ENCODE peak calls at places on chromosomes 13 and 19, in four cellular contexts. One of them, this sample, is unnamed.

GRCh38 chr19:55158848-55159793 is 1.6 kb upstream of the TNNI3 start:
- DNase-seq in mammary epithelial cell: no peak
- DNase-seq in breast epithelium: no peak
- DNase-seq in neuronal stem cell: no peak
- DNase-seq in this sample: no peak

GRCh38 chr13:43285891-43286602 is 262.7 kb downstream of the DNAJC15 start:
- DNase-seq in mammary epithelial cell: no peak
- DNase-seq in breast epithelium: no peak
- DNase-seq in neuronal stem cell: no peak
- DNase-seq in this sample: no peak

GRCh38 chr13:100131863-100132574 is 43.1 kb downstream of the PCCA start:
- DNase-seq in mammary epithelial cell: peak
- DNase-seq in breast epithelium: no peak
- DNase-seq in neuronal stem cell: no peak
- DNase-seq in this sample: peak

GRCh38 chr13:45225370-45225769 is 24.5 kb upstream of the KCTD4 start:
- DNase-seq in mammary epithelial cell: no peak
- DNase-seq in breast epithelium: no peak
- DNase-seq in neuronal stem cell: no peak
- DNase-seq in this sample: no peak

GRCh38 chr19:3471954-3472655 is 8.2 kb downstream of the SMIM24 start:
- DNase-seq in mammary epithelial cell: no peak
- DNase-seq in breast epithelium: no peak
- DNase-seq in neuronal stem cell: no peak
- DNase-seq in this sample: no peak

GRCh38 chr19:57803594-57804325 is 11.0 kb downstream of the ZNF552 start:
- DNase-seq in mammary epithelial cell: peak
- DNase-seq in breast epithelium: no peak
- DNase-seq in neuronal stem cell: peak
- DNase-seq in this sample: peak

GRCh38 chr19:53892301-53892980 is 10.4 kb downstream of the PRKCG start:
- DNase-seq in mammary epithelial cell: no peak
- DNase-seq in breast epithelium: no peak
- DNase-seq in neuronal stem cell: no peak
- DNase-seq in this sample: no peak

GRCh38 chr19:15419413-15420025 is 731 bp upstream of the AKAP8L start:
- DNase-seq in mammary epithelial cell: no peak
- DNase-seq in breast epithelium: no peak
- DNase-seq in neuronal stem cell: no peak
- DNase-seq in this sample: no peak

GRCh38 chr19:31013391-31013975 is 335.8 kb downstream of the TSHZ3 start:
- DNase-seq in mammary epithelial cell: no peak
- DNase-seq in breast epithelium: no peak
- DNase-seq in neuronal stem cell: no peak
- DNase-seq in this sample: no peak

GRCh38 chr19:7595466-7596133 is at the start of gene CAMSAP3:
- DNase-seq in mammary epithelial cell: peak
- DNase-seq in breast epithelium: no peak
- DNase-seq in neuronal stem cell: peak
- DNase-seq in this sample: no peak

GRCh38 chr13:48489003-48489402 is 43.9 kb downstream of the RCBTB2 start:
- DNase-seq in mammary epithelial cell: no peak
- DNase-seq in breast epithelium: no peak
- DNase-seq in neuronal stem cell: no peak
- DNase-seq in this sample: no peak

GRCh38 chr13:82817133-82817532 is 1065.1 kb downstream of the SLITRK1 start:
- DNase-seq in mammary epithelial cell: no peak
- DNase-seq in breast epithelium: no peak
- DNase-seq in neuronal stem cell: no peak
- DNase-seq in this sample: no peak

DNA sequence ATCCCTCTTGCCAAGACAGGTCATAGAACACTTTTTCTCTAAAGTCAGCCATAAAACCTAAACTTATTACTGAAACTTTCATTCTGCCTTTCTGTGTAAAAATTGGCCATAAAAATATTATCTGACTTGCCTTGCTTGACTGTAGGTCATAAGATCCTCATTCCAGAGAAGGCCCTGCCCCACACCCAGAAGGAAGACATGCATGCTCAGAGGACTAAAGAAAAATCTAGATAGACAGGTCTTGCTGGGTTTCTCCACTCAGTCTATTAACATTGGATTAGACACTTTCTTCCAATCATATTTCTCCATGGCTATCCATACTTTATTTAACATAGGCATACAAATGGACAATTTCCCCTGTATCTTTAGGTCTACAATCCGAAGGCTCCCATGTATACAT is 1066.5 kb downstream of the SLITRK1 start:
- DNase-seq in mammary epithelial cell: no peak
- DNase-seq in breast epithelium: no peak
- DNase-seq in neuronal stem cell: no peak
- DNase-seq in this sample: no peak
- H3K4me3 ChIP-seq in mammary epithelial cell: no peak
- H3K4me3 ChIP-seq in breast epithelium: no peak
- H3K4me3 ChIP-seq in neuronal stem cell: no peak
- H3K4me3 ChIP-seq in this sample: no peak

GRCh38 chr19:1523412-1524205 is at the start of gene PLK5:
- DNase-seq in mammary epithelial cell: no peak
- DNase-seq in breast epithelium: no peak
- DNase-seq in neuronal stem cell: no peak
- DNase-seq in this sample: no peak
- H3K4me3 ChIP-seq in mammary epithelial cell: no peak
- H3K4me3 ChIP-seq in breast epithelium: peak
- H3K4me3 ChIP-seq in neuronal stem cell: peak
- H3K4me3 ChIP-seq in this sample: no peak

GRCh38 chr19:18415177-18415867 is 3.9 kb upstream of the SSBP4 start:
- DNase-seq in mammary epithelial cell: no peak
- DNase-seq in breast epithelium: peak
- DNase-seq in neuronal stem cell: no peak
- DNase-seq in this sample: peak
- H3K4me3 ChIP-seq in mammary epithelial cell: no peak
- H3K4me3 ChIP-seq in breast epithelium: peak
- H3K4me3 ChIP-seq in neuronal stem cell: no peak
- H3K4me3 ChIP-seq in this sample: peak

DNA sequence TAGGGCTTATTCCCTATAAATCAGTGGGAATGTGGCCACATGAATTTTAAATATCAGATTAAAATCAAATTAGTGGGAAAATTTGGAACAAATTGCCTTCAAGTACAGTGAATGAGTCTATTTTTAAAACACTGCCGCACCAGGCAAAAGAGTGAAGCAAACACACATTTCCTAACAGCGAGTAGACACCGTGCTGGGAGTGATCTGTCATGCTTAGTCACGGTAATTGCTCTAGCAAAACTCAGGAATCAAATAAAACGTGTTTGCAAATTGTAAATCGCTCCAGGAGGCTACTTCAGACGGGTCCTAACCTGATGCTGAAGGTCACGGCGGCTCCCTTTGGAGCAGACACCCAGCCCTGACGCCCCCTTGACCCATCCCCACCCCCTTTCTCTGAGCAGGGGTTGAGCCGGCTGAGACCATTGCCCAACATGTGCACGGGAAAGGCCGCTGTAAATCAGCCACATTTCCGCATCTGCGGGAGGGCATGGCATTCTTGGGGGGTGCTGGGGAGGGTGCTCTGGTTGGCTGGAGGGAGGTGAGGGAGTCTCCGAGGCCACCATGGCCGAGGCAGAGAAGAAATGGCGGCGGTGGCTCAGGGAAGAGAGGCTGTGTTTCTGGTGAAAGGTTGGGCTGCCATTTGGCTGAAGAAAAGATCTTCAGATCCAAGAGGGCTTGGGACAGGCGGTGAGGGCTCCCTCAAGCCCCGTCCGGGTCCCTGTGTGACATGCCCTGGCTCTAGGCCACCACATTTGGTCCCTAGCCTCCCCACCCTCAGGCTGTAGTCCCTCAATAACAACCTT is 8.9 kb downstream of the CEBPA start:
- DNase-seq in mammary epithelial cell: peak
- DNase-seq in breast epithelium: no peak
- DNase-seq in neuronal stem cell: no peak
- DNase-seq in this sample: no peak
- H3K4me3 ChIP-seq in mammary epithelial cell: no peak
- H3K4me3 ChIP-seq in breast epithelium: peak
- H3K4me3 ChIP-seq in neuronal stem cell: no peak
- H3K4me3 ChIP-seq in this sample: no peak

DNA sequence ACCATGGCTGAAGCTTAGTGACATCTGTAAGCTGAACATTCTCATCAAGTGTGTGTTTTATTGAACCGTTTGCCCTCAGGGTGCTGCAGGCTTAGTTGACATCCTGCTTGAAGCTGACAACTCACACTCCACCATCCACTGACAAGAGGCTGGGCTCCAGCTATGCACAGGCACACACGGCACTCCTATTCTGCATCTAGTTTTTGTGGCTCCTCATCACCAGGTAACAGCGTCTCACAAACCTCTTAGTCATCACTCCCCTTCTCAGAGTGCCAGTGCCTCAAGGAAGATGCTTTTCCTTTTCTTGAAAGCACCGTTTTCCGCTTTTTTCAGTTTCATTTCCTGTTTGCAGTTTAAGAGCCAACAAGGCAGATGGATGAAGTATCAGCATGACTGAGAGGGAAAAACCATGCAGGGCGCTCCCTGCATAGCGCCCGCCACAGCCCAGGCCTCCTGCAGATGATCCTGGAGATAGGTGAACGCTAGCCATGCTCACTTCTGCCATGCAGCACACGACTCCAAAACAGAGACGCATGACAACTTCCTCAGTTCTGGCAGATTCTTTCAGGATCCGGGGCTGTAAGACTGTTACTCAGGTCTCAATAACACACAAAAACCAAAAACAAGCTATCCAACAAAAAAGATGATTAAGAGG is 491.3 kb downstream of the COG6 start:
- DNase-seq in mammary epithelial cell: peak
- DNase-seq in breast epithelium: no peak
- DNase-seq in neuronal stem cell: no peak
- DNase-seq in this sample: no peak
- H3K4me3 ChIP-seq in mammary epithelial cell: no peak
- H3K4me3 ChIP-seq in breast epithelium: no peak
- H3K4me3 ChIP-seq in neuronal stem cell: no peak
- H3K4me3 ChIP-seq in this sample: no peak

GRCh38 chr13:20191902-20192469 is 752 bp downstream of the GJB2 start:
- DNase-seq in mammary epithelial cell: peak
- DNase-seq in breast epithelium: no peak
- DNase-seq in neuronal stem cell: no peak
- DNase-seq in this sample: no peak

GRCh38 chr13:20192470-20193141 is at the start of gene GJB2:
- DNase-seq in mammary epithelial cell: peak
- DNase-seq in breast epithelium: no peak
- DNase-seq in neuronal stem cell: no peak
- DNase-seq in this sample: no peak

GRCh38 chr13:20193142-20193923 is 595 bp upstream of the GJB2 start:
- DNase-seq in mammary epithelial cell: no peak
- DNase-seq in breast epithelium: no peak
- DNase-seq in neuronal stem cell: no peak
- DNase-seq in this sample: no peak

GRCh38 chr13:20190481-20191310 is 2.0 kb downstream of the GJB2 start:
- DNase-seq in mammary epithelial cell: peak
- DNase-seq in breast epithelium: no peak
- DNase-seq in neuronal stem cell: no peak
- DNase-seq in this sample: peak

GRCh38 chr13:20191311-20191901 is 1.3 kb downstream of the GJB2 start:
- DNase-seq in mammary epithelial cell: no peak
- DNase-seq in breast epithelium: no peak
- DNase-seq in neuronal stem cell: no peak
- DNase-seq in this sample: no peak
- H3K4me3 ChIP-seq in mammary epithelial cell: peak
- H3K4me3 ChIP-seq in breast epithelium: peak
- H3K4me3 ChIP-seq in neuronal stem cell: peak
- H3K4me3 ChIP-seq in this sample: no peak

This sample was measured in skeletal muscle cell.